ENCODE peak calls at places on chromosomes 12 and 14, in seven cellular contexts. Z, L, E, R, I, G and T are unnamed samples. For H3K4me1 and H3K36me3, the result is how much of the 10 kb centered on the place peaks cover.

GRCh38 chr14:98174031-98174430 is 1098.0 kb downstream of the BCL11B start:
- DNase-seq in Z (no peak), L (no peak), E (no peak), R (peak), I (no peak), G (no peak), T (no peak)

GRCh38 chr14:32542507-32542906 is 213.4 kb downstream of the AKAP6 start:
- DNase-seq in Z (no peak), L (no peak), E (no peak), R (no peak), I (no peak), G (no peak), T (no peak)

GRCh38 chr12:127245009-127245408 is 1022.0 kb upstream of the TMEM132C start:
- DNase-seq in Z (no peak), L (no peak), E (no peak), R (no peak), I (peak), G (no peak), T (no peak)

GRCh38 chr12:115710104-115710564 is 567.4 kb downstream of the MED13L start:
- DNase-seq in Z (no peak), L (no peak), E (peak), R (no peak), I (peak), G (no peak), T (peak)

GRCh38 chr12:116687888-116688287 is 50.0 kb downstream of the SPRING1 start:
- DNase-seq in Z (no peak), L (peak), E (no peak), R (no peak), I (peak), G (peak), T (no peak)

GRCh38 chr12:114391088-114391487 is 14.9 kb downstream of the TBX5 start:
- DNase-seq in Z (no peak), L (no peak), E (peak), R (no peak), I (no peak), G (no peak), T (no peak)

GRCh38 chr12:131589231-131589902 is 121.5 kb upstream of the SFSWAP start:
- DNase-seq in Z (no peak), L (no peak), E (no peak), R (no peak), I (no peak), G (no peak), T (no peak)

GRCh38 chr12:47905313-47905730 is 528 bp upstream of the VDR start:
- DNase-seq in Z (no peak), L (no peak), E (no peak), R (no peak), I (peak), G (peak), T (peak)

GRCh38 chr14:86013663-86014062 is 483.7 kb downstream of the FLRT2 start:
- DNase-seq in Z (no peak), L (no peak), E (peak), R (no peak), I (peak), G (no peak), T (no peak)

GRCh38 chr14:53549956-53550355 is 396.8 kb upstream of the DDHD1 start:
- DNase-seq in Z (no peak), L (no peak), E (no peak), R (no peak), I (no peak), G (no peak), T (no peak)

GRCh38 chr12:50065726-50066310 is 8.4 kb downstream of the ASIC1 start:
- DNase-seq in Z (no peak), L (no peak), E (no peak), R (no peak), I (no peak), G (no peak), T (no peak)

GRCh38 chr12:29782821-29783772 is 645 bp downstream of the TMTC1 start:
- DNase-seq in Z (peak), L (peak), E (peak), R (no peak), I (peak), G (peak), T (peak)

GRCh38 chr14:105486974-105487448 is 325 bp downstream of the CRIP1 start:
- DNase-seq in Z (no peak), L (no peak), E (no peak), R (peak), I (no peak), G (peak), T (peak)

GRCh38 chr12:61254225-61254624 is 1006.0 kb upstream of the USP15 start:
- DNase-seq in Z (no peak), L (no peak), E (no peak), R (no peak), I (peak), G (no peak), T (no peak)

GRCh38 chr14:96576359-96576758 is 74.2 kb downstream of the PAPOLA start:
- DNase-seq in Z (no peak), L (no peak), E (no peak), R (no peak), I (no peak), G (no peak), T (no peak)

GRCh38 chr12:58873496-58873895 is 46.8 kb downstream of the LRIG3 start:
- DNase-seq in Z (no peak), L (no peak), E (no peak), R (no peak), I (no peak), G (no peak), T (no peak)

GRCh38 chr14:24843494-24843893 is 206.5 kb downstream of the STXBP6 start:
- DNase-seq in Z (no peak), L (no peak), E (no peak), R (no peak), I (no peak), G (no peak), T (no peak)

GRCh38 chr12:25797949-25798348 is 160.5 kb upstream of the RASSF8 start:
- DNase-seq in Z (no peak), L (no peak), E (no peak), R (no peak), I (no peak), G (no peak), T (no peak)

GRCh38 chr12:121630791-121631190 is 4.5 kb downstream of the ORAI1 start:
- DNase-seq in Z (no peak), L (no peak), E (no peak), R (no peak), I (no peak), G (no peak), T (no peak)

GRCh38 chr12:113766880-113767878 is 198.9 kb downstream of the RBM19 start:
- DNase-seq in Z (no peak), L (peak), E (peak), R (no peak), I (peak), G (no peak), T (no peak)

GRCh38 chr12:48936379-48936979 is 11.2 kb upstream of the FKBP11 start:
- DNase-seq in Z (peak), L (peak), E (peak), R (peak), I (peak), G (peak), T (peak)

GRCh38 chr12:128797119-128798118 is 26.3 kb downstream of the SLC15A4 start:
- DNase-seq in Z (no peak), L (peak), E (peak), R (no peak), I (peak), G (peak), T (no peak)

GRCh38 chr14:56194062-56194461 is 75.9 kb downstream of the PELI2 start:
- DNase-seq in Z (no peak), L (no peak), E (no peak), R (no peak), I (no peak), G (no peak), T (no peak)

GRCh38 chr12:22562187-22563028 is 18.1 kb upstream of the C2CD5 start:
- DNase-seq in Z (no peak), L (no peak), E (no peak), R (no peak), I (no peak), G (no peak), T (no peak)

GRCh38 chr12:100717733-100718067 is 76.9 kb upstream of the ANO4 start:
- DNase-seq in Z (no peak), L (no peak), E (peak), R (no peak), I (no peak), G (no peak), T (no peak)

GRCh38 chr12:77591959-77592358 is 238.7 kb upstream of the NAV3 start:
- DNase-seq in Z (no peak), L (no peak), E (no peak), R (peak), I (no peak), G (no peak), T (no peak)

GRCh38 chr14:71918955-71919354 is 13.3 kb upstream of the RGS6 start:
- DNase-seq in Z (no peak), L (peak), E (no peak), R (no peak), I (no peak), G (no peak), T (no peak)

GRCh38 chr12:27293463-27293862 is 39.2 kb upstream of the BMAL2 start:
- DNase-seq in Z (peak), L (no peak), E (peak), R (no peak), I (no peak), G (no peak), T (no peak)

GRCh38 chr12:111457071-111457470 is 51.3 kb downstream of the SH2B3 start:
- DNase-seq in Z (peak), L (no peak), E (no peak), R (no peak), I (no peak), G (no peak), T (no peak)

GRCh38 chr12:105831372-105831771 is 307.4 kb downstream of the NUAK1 start:
- DNase-seq in Z (no peak), L (no peak), E (no peak), R (no peak), I (no peak), G (no peak), T (no peak)

GRCh38 chr12:61891632-61892031 is 368.6 kb upstream of the USP15 start:
- DNase-seq in Z (no peak), L (no peak), E (no peak), R (no peak), I (peak), G (no peak), T (no peak)

GRCh38 chr12:90304231-90304630 is 595.6 kb upstream of the ATP2B1 start:
- DNase-seq in Z (no peak), L (no peak), E (no peak), R (no peak), I (no peak), G (no peak), T (no peak)

GRCh38 chr12:3655331-3655900 is 97.5 kb downstream of the CRACR2A start:
- DNase-seq in Z (no peak), L (peak), E (peak), R (no peak), I (peak), G (no peak), T (no peak)

GRCh38 chr12:76085159-76085868 is 829 bp upstream of the NAP1L1 start:
- DNase-seq in Z (no peak), L (no peak), E (no peak), R (peak), I (no peak), G (no peak), T (no peak)

GRCh38 chr12:108826807-108827721 is 30.3 kb downstream of the SSH1 start:
- DNase-seq in Z (no peak), L (no peak), E (peak), R (no peak), I (no peak), G (no peak), T (no peak)

GRCh38 chr12:41514907-41515306 is 326.8 kb downstream of the PDZRN4 start:
- DNase-seq in Z (no peak), L (peak), E (no peak), R (no peak), I (no peak), G (no peak), T (no peak)

GRCh38 chr14:104224516-104225281 is 86.3 kb downstream of the KIF26A start:
- DNase-seq in Z (no peak), L (peak), E (no peak), R (no peak), I (no peak), G (peak), T (peak)
- H3K4me1 ChIP-seq in Z (under half), L (half or more), E (under half), R (under half), I (under half), G (under half), T (under half)

GRCh38 chr14:34754687-34755086 is 40.3 kb upstream of the CFL2 start:
- DNase-seq in Z (no peak), L (no peak), E (no peak), R (no peak), I (no peak), G (no peak), T (no peak)
- H3K36me3 ChIP-seq in Z (under half), L (under half), E (under half), R (under half), I (under half), G (half or more), T (half or more)

GRCh38 chr14:61188196-61188595 is 92.9 kb downstream of the TMEM30B start:
- DNase-seq in Z (peak), L (no peak), E (peak), R (no peak), I (no peak), G (peak), T (peak)
- H3K4me1 ChIP-seq in Z (under half), L (half or more), E (under half), R (under half), I (under half), G (under half), T (under half)

GRCh38 chr12:45944771-45945170 is 45.6 kb downstream of the SCAF11 start:
- DNase-seq in Z (no peak), L (no peak), E (no peak), R (no peak), I (no peak), G (no peak), T (no peak)

GRCh38 chr12:45948546-45948945 is 41.8 kb downstream of the SCAF11 start:
- DNase-seq in Z (no peak), L (no peak), E (no peak), R (no peak), I (no peak), G (no peak), T (no peak)

GRCh38 chr12:45946435-45946834 is 43.9 kb downstream of the SCAF11 start:
- DNase-seq in Z (no peak), L (no peak), E (no peak), R (no peak), I (no peak), G (no peak), T (no peak)
- H3K36me3 ChIP-seq in Z (under half), L (under half), E (under half), R (under half), I (under half), G (half or more), T (under half)

GRCh38 chr14:103509864-103510263 is 12.8 kb downstream of the CKB start:
- DNase-seq in Z (no peak), L (no peak), E (no peak), R (no peak), I (no peak), G (peak), T (no peak)
- H3K4me1 ChIP-seq in Z (under half), L (under half), E (under half), R (under half), I (under half), G (under half), T (under half)

DNA sequence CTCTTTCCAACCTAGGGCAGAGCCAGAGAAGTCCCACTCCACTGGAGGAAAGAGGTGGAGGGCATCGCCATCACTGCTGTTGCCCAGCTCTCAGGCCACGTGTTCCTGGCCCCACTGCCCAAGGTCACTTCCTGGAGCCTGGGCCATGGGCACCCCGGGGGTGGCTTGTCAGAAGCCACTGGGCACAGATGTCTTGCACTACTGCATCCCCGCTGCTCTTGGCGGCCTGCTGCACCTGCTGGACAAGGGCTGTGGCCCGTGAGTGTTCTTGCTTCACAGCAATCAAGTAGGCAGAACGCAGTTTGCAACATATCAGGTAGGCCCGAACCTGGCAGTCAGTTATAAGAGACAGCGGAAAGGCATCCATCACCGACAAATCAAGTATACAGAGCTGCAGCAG is 46.6 kb downstream of the RDH12 start:
- DNase-seq in Z (no peak), L (no peak), E (no peak), R (no peak), I (no peak), G (no peak), T (no peak)
- H3K36me3 ChIP-seq in Z (under half), L (under half), E (under half), R (under half), I (under half), G (half or more), T (half or more)

GRCh38 chr14:54633076-54633475 is 66.1 kb downstream of the SAMD4A start:
- DNase-seq in Z (no peak), L (no peak), E (no peak), R (no peak), I (no peak), G (no peak), T (no peak)
- H3K4me1 ChIP-seq in Z (under half), L (under half), E (under half), R (under half), I (under half), G (under half), T (under half)

DNA sequence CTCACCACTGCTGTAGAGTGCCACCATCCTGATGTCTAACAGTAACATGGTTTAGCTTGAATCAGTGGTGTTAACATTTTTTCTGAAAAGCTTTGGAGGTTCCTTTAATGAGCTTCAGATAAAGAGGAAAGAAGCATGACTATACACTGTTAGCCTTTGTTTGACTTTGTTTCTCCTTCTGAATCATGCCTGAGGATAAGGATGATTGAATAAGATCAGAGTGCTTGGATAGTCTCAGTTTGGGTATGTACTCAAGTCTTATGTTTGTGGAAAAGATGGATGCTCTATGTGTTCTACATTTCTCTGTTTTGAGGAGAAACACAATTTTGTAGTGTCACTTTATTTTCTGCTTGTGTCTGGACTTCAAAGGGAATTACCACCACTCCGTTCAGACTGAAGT is 42.0 kb downstream of the GPATCH2L start:
- DNase-seq in Z (no peak), L (no peak), E (no peak), R (no peak), I (peak), G (no peak), T (no peak)
- H3K36me3 ChIP-seq in Z (half or more), L (under half), E (under half), R (under half), I (half or more), G (half or more), T (under half)